ENCODE peak calls at places on chromosomes 1 and 21, in seven cellular contexts. One of them, this sample, is unnamed.

GRCh38 chr21:41425954-41426655 is at the start of gene MX1:
- DNase-seq in activated CD8-positive, alpha-beta T cell treated with anti-CD3 and anti-CD28 coated beads for 36 hours: peak; percentile 89
- DNase-seq in CD4-positive, alpha-beta T cell: peak; percentile 89
- DNase-seq in dorsolateral prefrontal cortex: peak; percentile 73
- DNase-seq in nephron progenitor cell: peak; percentile 44
- DNase-seq in CD8-positive, alpha-beta T cell: peak; percentile 91
- DNase-seq in spleen: peak; percentile 98
- DNase-seq in this sample: peak; percentile 92

GRCh38 chr1:111593403-111594127 is 26.0 kb upstream of the RAP1A start:
- DNase-seq in activated CD8-positive, alpha-beta T cell treated with anti-CD3 and anti-CD28 coated beads for 36 hours: no peak
- DNase-seq in CD4-positive, alpha-beta T cell: no peak
- DNase-seq in dorsolateral prefrontal cortex: no peak
- DNase-seq in nephron progenitor cell: no peak
- DNase-seq in CD8-positive, alpha-beta T cell: no peak
- DNase-seq in spleen: no peak
- DNase-seq in this sample: no peak

GRCh38 chr1:203273206-203273868 is 32.0 kb upstream of the BTG2 start:
- DNase-seq in activated CD8-positive, alpha-beta T cell treated with anti-CD3 and anti-CD28 coated beads for 36 hours: peak; percentile 94
- DNase-seq in CD4-positive, alpha-beta T cell: peak; percentile 93
- DNase-seq in dorsolateral prefrontal cortex: peak; percentile 90
- DNase-seq in nephron progenitor cell: peak; percentile 91
- DNase-seq in CD8-positive, alpha-beta T cell: peak; percentile 97
- DNase-seq in spleen: peak; percentile 98
- DNase-seq in this sample: peak; percentile 76

GRCh38 chr1:61053712-61054608 is 28.4 kb upstream of the NFIA start:
- DNase-seq in activated CD8-positive, alpha-beta T cell treated with anti-CD3 and anti-CD28 coated beads for 36 hours: peak; percentile 37
- DNase-seq in CD4-positive, alpha-beta T cell: no peak
- DNase-seq in dorsolateral prefrontal cortex: peak; percentile 59
- DNase-seq in nephron progenitor cell: peak; percentile 63
- DNase-seq in CD8-positive, alpha-beta T cell: peak; percentile 58
- DNase-seq in spleen: peak; percentile 86
- DNase-seq in this sample: peak; percentile 16

GRCh38 chr1:1891349-1892078 is 627 bp upstream of the GNB1 start:
- DNase-seq in activated CD8-positive, alpha-beta T cell treated with anti-CD3 and anti-CD28 coated beads for 36 hours: peak; percentile 77
- DNase-seq in CD4-positive, alpha-beta T cell: peak; percentile 73
- DNase-seq in dorsolateral prefrontal cortex: peak; percentile 78
- DNase-seq in nephron progenitor cell: peak; percentile 70
- DNase-seq in CD8-positive, alpha-beta T cell: no peak
- DNase-seq in spleen: peak; percentile 97
- DNase-seq in this sample: peak; percentile 78

GRCh38 chr1:228818296-228818695 is 83.0 kb downstream of the RHOU start:
- DNase-seq in activated CD8-positive, alpha-beta T cell treated with anti-CD3 and anti-CD28 coated beads for 36 hours: no peak
- DNase-seq in CD4-positive, alpha-beta T cell: no peak
- DNase-seq in dorsolateral prefrontal cortex: no peak
- DNase-seq in nephron progenitor cell: no peak
- DNase-seq in CD8-positive, alpha-beta T cell: peak; percentile 21
- DNase-seq in spleen: no peak
- DNase-seq in this sample: no peak

GRCh38 chr1:842816-843215 is 80.9 kb upstream of the SAMD11 start:
- DNase-seq in activated CD8-positive, alpha-beta T cell treated with anti-CD3 and anti-CD28 coated beads for 36 hours: peak; percentile 9
- DNase-seq in CD4-positive, alpha-beta T cell: no peak
- DNase-seq in dorsolateral prefrontal cortex: no peak
- DNase-seq in nephron progenitor cell: no peak
- DNase-seq in CD8-positive, alpha-beta T cell: no peak
- DNase-seq in spleen: no peak
- DNase-seq in this sample: no peak

GRCh38 chr1:21834094-21834493 is 22.0 kb downstream of the LDLRAD2 start:
- DNase-seq in activated CD8-positive, alpha-beta T cell treated with anti-CD3 and anti-CD28 coated beads for 36 hours: no peak
- DNase-seq in CD4-positive, alpha-beta T cell: no peak
- DNase-seq in dorsolateral prefrontal cortex: no peak
- DNase-seq in nephron progenitor cell: no peak
- DNase-seq in CD8-positive, alpha-beta T cell: no peak
- DNase-seq in spleen: no peak
- DNase-seq in this sample: no peak

GRCh38 chr21:33348728-33349127 is 24.0 kb downstream of the IFNAR1 start:
- DNase-seq in activated CD8-positive, alpha-beta T cell treated with anti-CD3 and anti-CD28 coated beads for 36 hours: no peak
- DNase-seq in CD4-positive, alpha-beta T cell: no peak
- DNase-seq in dorsolateral prefrontal cortex: no peak
- DNase-seq in nephron progenitor cell: no peak
- DNase-seq in CD8-positive, alpha-beta T cell: no peak
- DNase-seq in spleen: no peak
- DNase-seq in this sample: no peak

GRCh38 chr1:226061793-226062557 is 541 bp upstream of the H3-3A start:
- DNase-seq in activated CD8-positive, alpha-beta T cell treated with anti-CD3 and anti-CD28 coated beads for 36 hours: peak; percentile 43
- DNase-seq in CD4-positive, alpha-beta T cell: peak; percentile 37
- DNase-seq in dorsolateral prefrontal cortex: peak; percentile 79
- DNase-seq in nephron progenitor cell: peak; percentile 88
- DNase-seq in CD8-positive, alpha-beta T cell: peak; percentile 77
- DNase-seq in spleen: no peak
- DNase-seq in this sample: peak; percentile 62

GRCh38 chr1:19878637-19878985 is 3.6 kb upstream of the OTUD3 start:
- DNase-seq in activated CD8-positive, alpha-beta T cell treated with anti-CD3 and anti-CD28 coated beads for 36 hours: no peak
- DNase-seq in CD4-positive, alpha-beta T cell: no peak
- DNase-seq in dorsolateral prefrontal cortex: no peak
- DNase-seq in nephron progenitor cell: no peak
- DNase-seq in CD8-positive, alpha-beta T cell: no peak
- DNase-seq in spleen: no peak
- DNase-seq in this sample: no peak

GRCh38 chr1:5830771-5831599 is 161.2 kb downstream of the NPHP4 start:
- DNase-seq in activated CD8-positive, alpha-beta T cell treated with anti-CD3 and anti-CD28 coated beads for 36 hours: peak; percentile 18
- DNase-seq in CD4-positive, alpha-beta T cell: no peak
- DNase-seq in dorsolateral prefrontal cortex: no peak
- DNase-seq in nephron progenitor cell: peak; percentile 71
- DNase-seq in CD8-positive, alpha-beta T cell: no peak
- DNase-seq in spleen: no peak
- DNase-seq in this sample: no peak

GRCh38 chr1:6880951-6881690 is 95.9 kb downstream of the CAMTA1 start:
- DNase-seq in activated CD8-positive, alpha-beta T cell treated with anti-CD3 and anti-CD28 coated beads for 36 hours: no peak
- DNase-seq in CD4-positive, alpha-beta T cell: no peak
- DNase-seq in dorsolateral prefrontal cortex: no peak
- DNase-seq in nephron progenitor cell: no peak
- DNase-seq in CD8-positive, alpha-beta T cell: no peak
- DNase-seq in spleen: no peak
- DNase-seq in this sample: no peak

GRCh38 chr1:37722181-37723071 is 30.1 kb downstream of the CDCA8 start:
- DNase-seq in activated CD8-positive, alpha-beta T cell treated with anti-CD3 and anti-CD28 coated beads for 36 hours: no peak
- DNase-seq in CD4-positive, alpha-beta T cell: no peak
- DNase-seq in dorsolateral prefrontal cortex: peak; percentile 70
- DNase-seq in nephron progenitor cell: no peak
- DNase-seq in CD8-positive, alpha-beta T cell: no peak
- DNase-seq in spleen: no peak
- DNase-seq in this sample: no peak

GRCh38 chr1:43881415-43881814 is 52.2 kb upstream of the ARTN start:
- DNase-seq in activated CD8-positive, alpha-beta T cell treated with anti-CD3 and anti-CD28 coated beads for 36 hours: no peak
- DNase-seq in CD4-positive, alpha-beta T cell: no peak
- DNase-seq in dorsolateral prefrontal cortex: no peak
- DNase-seq in nephron progenitor cell: peak; percentile 26
- DNase-seq in CD8-positive, alpha-beta T cell: no peak
- DNase-seq in spleen: no peak
- DNase-seq in this sample: no peak

GRCh38 chr1:156608981-156609380 is 7.7 kb upstream of the GPATCH4 start:
- DNase-seq in activated CD8-positive, alpha-beta T cell treated with anti-CD3 and anti-CD28 coated beads for 36 hours: peak; percentile 82
- DNase-seq in CD4-positive, alpha-beta T cell: peak; percentile 55
- DNase-seq in dorsolateral prefrontal cortex: peak; percentile 51
- DNase-seq in nephron progenitor cell: peak; percentile 48
- DNase-seq in CD8-positive, alpha-beta T cell: peak; percentile 75
- DNase-seq in spleen: no peak
- DNase-seq in this sample: peak; percentile 62

GRCh38 chr21:15063821-15064575 is 802 bp downstream of the NRIP1 start:
- DNase-seq in activated CD8-positive, alpha-beta T cell treated with anti-CD3 and anti-CD28 coated beads for 36 hours: peak; percentile 29
- DNase-seq in CD4-positive, alpha-beta T cell: no peak
- DNase-seq in dorsolateral prefrontal cortex: peak; percentile 57
- DNase-seq in nephron progenitor cell: peak; percentile 54
- DNase-seq in CD8-positive, alpha-beta T cell: no peak
- DNase-seq in spleen: no peak
- DNase-seq in this sample: no peak

GRCh38 chr21:42746593-42747266 is 93.3 kb downstream of the PDE9A start:
- DNase-seq in activated CD8-positive, alpha-beta T cell treated with anti-CD3 and anti-CD28 coated beads for 36 hours: peak; percentile 50
- DNase-seq in CD4-positive, alpha-beta T cell: peak; percentile 67
- DNase-seq in dorsolateral prefrontal cortex: no peak
- DNase-seq in nephron progenitor cell: no peak
- DNase-seq in CD8-positive, alpha-beta T cell: peak; percentile 82
- DNase-seq in spleen: peak; percentile 92
- DNase-seq in this sample: no peak

GRCh38 chr1:113860891-113861290 is 10.6 kb downstream of the PTPN22 start:
- DNase-seq in activated CD8-positive, alpha-beta T cell treated with anti-CD3 and anti-CD28 coated beads for 36 hours: no peak
- DNase-seq in CD4-positive, alpha-beta T cell: no peak
- DNase-seq in dorsolateral prefrontal cortex: no peak
- DNase-seq in nephron progenitor cell: no peak
- DNase-seq in CD8-positive, alpha-beta T cell: no peak
- DNase-seq in spleen: no peak
- DNase-seq in this sample: no peak

GRCh38 chr1:222991177-222991576 is 151.9 kb downstream of the TLR5 start:
- DNase-seq in activated CD8-positive, alpha-beta T cell treated with anti-CD3 and anti-CD28 coated beads for 36 hours: no peak
- DNase-seq in CD4-positive, alpha-beta T cell: no peak
- DNase-seq in dorsolateral prefrontal cortex: no peak
- DNase-seq in nephron progenitor cell: no peak
- DNase-seq in CD8-positive, alpha-beta T cell: no peak
- DNase-seq in spleen: no peak
- DNase-seq in this sample: no peak

GRCh38 chr1:203425668-203425999 is 50.0 kb upstream of the PRELP start:
- DNase-seq in activated CD8-positive, alpha-beta T cell treated with anti-CD3 and anti-CD28 coated beads for 36 hours: no peak
- DNase-seq in CD4-positive, alpha-beta T cell: no peak
- DNase-seq in dorsolateral prefrontal cortex: no peak
- DNase-seq in nephron progenitor cell: no peak
- DNase-seq in CD8-positive, alpha-beta T cell: no peak
- DNase-seq in spleen: no peak
- DNase-seq in this sample: no peak

GRCh38 chr1:26336477-26337205 is 17.3 kb downstream of the CRYBG2 start:
- DNase-seq in activated CD8-positive, alpha-beta T cell treated with anti-CD3 and anti-CD28 coated beads for 36 hours: peak; percentile 89
- DNase-seq in CD4-positive, alpha-beta T cell: peak; percentile 90
- DNase-seq in dorsolateral prefrontal cortex: no peak
- DNase-seq in nephron progenitor cell: peak; percentile 92
- DNase-seq in CD8-positive, alpha-beta T cell: peak; percentile 91
- DNase-seq in spleen: peak; percentile 96
- DNase-seq in this sample: peak; percentile 91

GRCh38 chr1:214549604-214550338 is 1.6 kb downstream of the PTPN14 start:
- DNase-seq in activated CD8-positive, alpha-beta T cell treated with anti-CD3 and anti-CD28 coated beads for 36 hours: no peak
- DNase-seq in CD4-positive, alpha-beta T cell: no peak
- DNase-seq in dorsolateral prefrontal cortex: no peak
- DNase-seq in nephron progenitor cell: no peak
- DNase-seq in CD8-positive, alpha-beta T cell: no peak
- DNase-seq in spleen: no peak
- DNase-seq in this sample: no peak

GRCh38 chr21:41824466-41825207 is 54.5 kb downstream of the PRDM15 start:
- DNase-seq in activated CD8-positive, alpha-beta T cell treated with anti-CD3 and anti-CD28 coated beads for 36 hours: no peak
- DNase-seq in CD4-positive, alpha-beta T cell: no peak
- DNase-seq in dorsolateral prefrontal cortex: no peak
- DNase-seq in nephron progenitor cell: no peak
- DNase-seq in CD8-positive, alpha-beta T cell: no peak
- DNase-seq in spleen: peak; percentile 64
- DNase-seq in this sample: no peak

GRCh38 chr1:183568176-183569041 is 21.9 kb downstream of the NCF2 start:
- DNase-seq in activated CD8-positive, alpha-beta T cell treated with anti-CD3 and anti-CD28 coated beads for 36 hours: no peak
- DNase-seq in CD4-positive, alpha-beta T cell: no peak
- DNase-seq in dorsolateral prefrontal cortex: no peak
- DNase-seq in nephron progenitor cell: no peak
- DNase-seq in CD8-positive, alpha-beta T cell: no peak
- DNase-seq in spleen: peak; percentile 83
- DNase-seq in this sample: no peak

GRCh38 chr1:14606632-14607031 is 8.1 kb downstream of the KAZN start:
- DNase-seq in activated CD8-positive, alpha-beta T cell treated with anti-CD3 and anti-CD28 coated beads for 36 hours: no peak
- DNase-seq in CD4-positive, alpha-beta T cell: no peak
- DNase-seq in dorsolateral prefrontal cortex: no peak
- DNase-seq in nephron progenitor cell: no peak
- DNase-seq in CD8-positive, alpha-beta T cell: no peak
- DNase-seq in spleen: no peak
- DNase-seq in this sample: no peak
- TF ChIP-seq CTCF in activated CD8-positive, alpha-beta T cell treated with anti-CD3 and anti-CD28 coated beads for 36 hours: no peak
- TF ChIP-seq CTCF in CD4-positive, alpha-beta T cell: no peak
- TF ChIP-seq CTCF in dorsolateral prefrontal cortex: peak; percentile 43
- TF ChIP-seq CTCF in nephron progenitor cell: peak; percentile 44
- TF ChIP-seq CTCF in CD8-positive, alpha-beta T cell: no peak
- TF ChIP-seq CTCF in spleen: no peak
- TF ChIP-seq CTCF in this sample: no peak

DNA sequence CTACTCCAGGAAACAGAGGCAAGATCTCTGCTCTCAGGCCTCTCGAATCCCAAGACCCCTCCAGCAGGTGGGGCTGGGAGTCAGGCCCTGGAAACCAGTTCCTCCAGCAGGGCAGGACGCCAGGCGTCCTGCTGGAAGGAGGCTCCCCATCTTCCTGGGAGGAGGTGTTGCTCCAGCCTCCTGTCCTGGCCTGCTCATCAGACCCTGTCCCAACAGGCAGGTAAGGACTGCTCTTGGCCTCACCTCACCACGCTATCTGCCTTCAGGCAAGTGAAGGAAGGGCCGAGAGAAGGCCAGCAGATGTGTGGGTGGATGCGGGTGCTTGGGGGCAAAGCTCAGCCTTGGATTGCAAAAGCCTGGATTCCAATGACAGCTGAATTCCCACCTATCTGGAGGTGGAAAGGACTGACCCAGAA is 82.9 kb downstream of the SSBP3 start:
- DNase-seq in activated CD8-positive, alpha-beta T cell treated with anti-CD3 and anti-CD28 coated beads for 36 hours: no peak
- DNase-seq in CD4-positive, alpha-beta T cell: no peak
- DNase-seq in dorsolateral prefrontal cortex: no peak
- DNase-seq in nephron progenitor cell: no peak
- DNase-seq in CD8-positive, alpha-beta T cell: no peak
- DNase-seq in spleen: no peak
- DNase-seq in this sample: no peak
- TF ChIP-seq CTCF in activated CD8-positive, alpha-beta T cell treated with anti-CD3 and anti-CD28 coated beads for 36 hours: no peak
- TF ChIP-seq CTCF in CD4-positive, alpha-beta T cell: no peak
- TF ChIP-seq CTCF in dorsolateral prefrontal cortex: no peak
- TF ChIP-seq CTCF in nephron progenitor cell: no peak
- TF ChIP-seq CTCF in CD8-positive, alpha-beta T cell: no peak
- TF ChIP-seq CTCF in spleen: no peak
- TF ChIP-seq CTCF in this sample: no peak

DNA sequence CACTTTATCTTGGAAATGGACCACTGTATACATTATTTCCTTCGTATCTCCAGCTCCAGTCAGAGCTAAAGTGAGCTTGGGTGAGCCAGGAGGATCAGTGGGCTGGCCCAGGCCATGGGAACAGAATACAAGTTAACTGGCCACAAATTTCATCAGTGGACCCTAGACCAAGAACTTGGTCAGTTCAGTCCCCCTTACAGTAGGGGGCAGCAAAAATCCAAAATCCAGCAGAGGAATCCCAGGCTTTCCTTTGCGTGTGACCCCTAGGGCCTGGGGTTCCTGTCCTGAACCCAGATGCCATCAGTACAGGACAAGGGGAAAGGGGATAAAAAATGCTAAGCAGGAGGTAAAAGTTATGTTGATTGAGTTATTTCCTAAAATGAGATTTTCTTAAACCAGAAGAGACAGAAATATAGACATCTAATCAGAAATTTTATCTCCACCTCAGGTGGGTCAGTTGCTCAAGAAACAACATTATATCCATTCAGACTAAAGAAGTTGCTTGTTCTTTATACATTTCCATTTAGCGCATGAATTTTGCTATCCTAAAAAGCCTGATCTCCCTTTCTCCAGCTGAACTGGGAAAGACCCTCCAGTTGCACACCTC is 24.1 kb upstream of the LCE5A start:
- DNase-seq in activated CD8-positive, alpha-beta T cell treated with anti-CD3 and anti-CD28 coated beads for 36 hours: peak; percentile 10
- DNase-seq in CD4-positive, alpha-beta T cell: no peak
- DNase-seq in dorsolateral prefrontal cortex: no peak
- DNase-seq in nephron progenitor cell: no peak
- DNase-seq in CD8-positive, alpha-beta T cell: no peak
- DNase-seq in spleen: no peak
- DNase-seq in this sample: no peak
- TF ChIP-seq CTCF in activated CD8-positive, alpha-beta T cell treated with anti-CD3 and anti-CD28 coated beads for 36 hours: peak; percentile 50
- TF ChIP-seq CTCF in CD4-positive, alpha-beta T cell: no peak
- TF ChIP-seq CTCF in dorsolateral prefrontal cortex: peak; percentile 44
- TF ChIP-seq CTCF in nephron progenitor cell: no peak
- TF ChIP-seq CTCF in CD8-positive, alpha-beta T cell: peak; percentile 30
- TF ChIP-seq CTCF in spleen: no peak
- TF ChIP-seq CTCF in this sample: peak; percentile 47

GRCh38 chr1:32285658-32286057 is 6.2 kb upstream of the HDAC1 start:
- DNase-seq in activated CD8-positive, alpha-beta T cell treated with anti-CD3 and anti-CD28 coated beads for 36 hours: no peak
- DNase-seq in CD4-positive, alpha-beta T cell: no peak
- DNase-seq in dorsolateral prefrontal cortex: no peak
- DNase-seq in nephron progenitor cell: no peak
- DNase-seq in CD8-positive, alpha-beta T cell: no peak
- DNase-seq in spleen: no peak
- DNase-seq in this sample: no peak
- TF ChIP-seq CTCF in activated CD8-positive, alpha-beta T cell treated with anti-CD3 and anti-CD28 coated beads for 36 hours: no peak
- TF ChIP-seq CTCF in CD4-positive, alpha-beta T cell: no peak
- TF ChIP-seq CTCF in dorsolateral prefrontal cortex: no peak
- TF ChIP-seq CTCF in nephron progenitor cell: no peak
- TF ChIP-seq CTCF in CD8-positive, alpha-beta T cell: no peak
- TF ChIP-seq CTCF in spleen: no peak
- TF ChIP-seq CTCF in this sample: no peak

This sample was measured in GM10248.